ENCODE peak calls at places on chromosomes 2 and 18, in six cellular contexts. O, Y, M, G, B and K are unnamed samples. For H3K4me1, the result is how much of the 10 kb centered on the place peaks cover.

GRCh38 chr2:120429586-120430500 is 83.9 kb downstream of the INHBB start:
- DNase-seq in O (no peak), Y (no peak), M (no peak), G (no peak), B (no peak), K (no peak)

GRCh38 chr2:30666307-30666874 is 140.9 kb downstream of the CAPN13 start:
- DNase-seq in O (no peak), Y (peak), M (peak), G (no peak), B (no peak), K (no peak)

GRCh38 chr2:81600088-81600487 is 1295.5 kb upstream of the LRRTM1 start:
- DNase-seq in O (no peak), Y (no peak), M (no peak), G (no peak), B (no peak), K (no peak)

GRCh38 chr2:237574894-237575868 is 8.8 kb downstream of the PRLH start:
- DNase-seq in O (peak), Y (peak), M (no peak), G (peak), B (no peak), K (no peak)

GRCh38 chr2:241618836-241619235 is 18.1 kb downstream of the THAP4 start:
- DNase-seq in O (no peak), Y (no peak), M (no peak), G (no peak), B (no peak), K (no peak)

GRCh38 chr2:135744761-135745314 is 3.2 kb downstream of the UBXN4 start:
- DNase-seq in O (no peak), Y (peak), M (no peak), G (no peak), B (no peak), K (no peak)

GRCh38 chr2:143513081-143513480 is 383.9 kb downstream of the ARHGAP15 start:
- DNase-seq in O (no peak), Y (peak), M (peak), G (no peak), B (no peak), K (no peak)

GRCh38 chr2:45180784-45181183 is 171.5 kb upstream of the SIX2 start:
- DNase-seq in O (no peak), Y (peak), M (no peak), G (no peak), B (no peak), K (no peak)

GRCh38 chr2:121197369-121198091 is 87.5 kb downstream of the TFCP2L1 start:
- DNase-seq in O (peak), Y (peak), M (no peak), G (peak), B (peak), K (no peak)

GRCh38 chr18:42174909-42175308 is 219.9 kb downstream of the PIK3C3 start:
- DNase-seq in O (no peak), Y (no peak), M (peak), G (no peak), B (no peak), K (no peak)

GRCh38 chr2:71830497-71831207 is 317.0 kb downstream of the CYP26B1 start:
- DNase-seq in O (no peak), Y (no peak), M (no peak), G (no peak), B (no peak), K (no peak)

GRCh38 chr18:65091737-65092329 is 659.0 kb upstream of the CDH7 start:
- DNase-seq in O (no peak), Y (no peak), M (peak), G (no peak), B (no peak), K (no peak)

GRCh38 chr2:28665041-28665704 is 86.5 kb upstream of the PPP1CB start:
- DNase-seq in O (no peak), Y (peak), M (no peak), G (no peak), B (peak), K (no peak)

DNA sequence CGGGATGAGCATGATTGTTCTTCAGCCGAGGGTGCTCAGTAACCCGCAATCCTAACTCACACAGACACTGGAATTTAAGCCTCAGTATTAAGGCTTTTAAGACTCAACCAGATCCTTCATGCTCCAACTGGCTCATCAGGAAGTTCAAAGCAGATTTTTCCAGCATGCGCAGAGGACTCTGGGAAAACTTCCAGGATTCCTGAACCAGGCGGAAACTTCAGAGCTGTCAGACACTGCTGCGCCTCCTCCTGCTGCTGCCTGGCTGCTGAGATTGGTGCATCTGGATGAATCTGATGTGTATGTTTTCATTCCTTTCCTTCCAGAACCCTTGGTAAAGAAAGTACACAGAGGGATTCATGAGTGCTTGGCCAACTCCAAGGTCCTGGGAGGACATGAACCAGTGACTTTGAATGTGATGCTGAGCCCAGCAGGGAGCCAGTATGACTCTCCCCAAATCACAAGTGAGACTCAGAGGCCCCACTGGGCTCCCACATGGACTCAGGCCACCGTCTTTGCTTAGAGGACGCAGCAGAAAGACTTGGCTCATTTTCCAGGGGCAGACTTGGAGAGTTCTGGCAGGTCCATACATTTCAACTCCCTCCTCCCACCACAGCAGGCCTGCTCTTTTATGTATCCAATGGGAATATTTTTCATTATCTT is 143.5 kb upstream of the HDAC4 start:
- DNase-seq in O (no peak), Y (peak), M (no peak), G (peak), B (no peak), K (no peak)
- H3K4me1 ChIP-seq in O (under half), Y (under half), M (under half), G (under half), B (under half), K (under half)

GRCh38 chr2:168801961-168802824 is at the start of gene NOSTRIN:
- DNase-seq in O (peak), Y (peak), M (no peak), G (no peak), B (no peak), K (no peak)
- H3K4me1 ChIP-seq in O (under half), Y (under half), M (under half), G (under half), B (under half), K (under half)

DNA sequence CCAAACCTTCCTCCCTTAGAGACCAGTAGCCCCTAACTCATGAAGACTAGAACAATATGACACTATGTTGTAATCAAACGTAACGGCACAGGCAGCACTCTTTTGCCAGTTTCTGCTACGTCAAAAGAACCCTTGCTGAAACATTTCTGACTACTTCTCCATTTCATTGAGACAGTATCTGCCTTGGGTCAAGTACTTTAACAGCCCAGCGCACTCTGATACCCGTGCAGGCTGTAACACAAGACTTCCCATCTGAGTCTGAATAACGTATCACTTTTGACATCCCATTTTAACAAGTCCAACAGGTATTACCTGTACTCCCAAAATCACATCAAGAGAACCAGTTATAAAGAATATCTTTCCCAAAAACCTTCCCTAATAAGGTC is 38.4 kb downstream of the TBC1D8 start:
- DNase-seq in O (no peak), Y (no peak), M (no peak), G (no peak), B (no peak), K (no peak)
- H3K4me1 ChIP-seq in O (under half), Y (half or more), M (under half), G (under half), B (half or more), K (under half)

GRCh38 chr2:233244818-233245217 is 6.7 kb upstream of the ATG16L1 start:
- DNase-seq in O (no peak), Y (no peak), M (no peak), G (no peak), B (no peak), K (no peak)

GRCh38 chr2:233242231-233242917 is 9.1 kb upstream of the ATG16L1 start:
- DNase-seq in O (no peak), Y (peak), M (no peak), G (no peak), B (no peak), K (no peak)

GRCh38 chr2:233241803-233242202 is 9.7 kb upstream of the ATG16L1 start:
- DNase-seq in O (peak), Y (no peak), M (no peak), G (no peak), B (no peak), K (no peak)

GRCh38 chr2:233245406-233245805 is 6.1 kb upstream of the ATG16L1 start:
- DNase-seq in O (no peak), Y (no peak), M (no peak), G (no peak), B (no peak), K (no peak)

DNA sequence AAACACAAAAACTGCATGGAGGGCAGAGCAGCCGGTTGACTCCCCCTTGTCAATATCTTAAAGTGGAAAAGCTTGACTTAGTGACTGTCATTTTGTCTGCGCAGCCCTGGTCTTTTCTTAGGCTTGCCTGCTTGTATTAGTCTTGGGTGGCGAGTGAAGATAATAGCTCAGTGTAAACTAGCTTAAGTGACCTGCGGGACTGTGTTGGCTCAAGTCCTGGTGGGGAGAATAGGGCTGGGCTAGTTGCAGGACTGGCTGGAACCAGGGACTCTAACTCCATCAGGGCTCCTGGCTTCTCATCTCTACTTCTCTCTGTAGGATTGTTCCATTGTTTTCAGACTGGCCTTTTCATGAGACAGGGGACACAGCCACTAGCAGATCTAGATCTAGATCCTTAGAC is 8.1 kb upstream of the ATG16L1 start:
- DNase-seq in O (no peak), Y (no peak), M (no peak), G (no peak), B (no peak), K (no peak)
- H3K4me1 ChIP-seq in O (under half), Y (under half), M (under half), G (under half), B (under half), K (under half)

GRCh38 chr2:134170700-134171099 is 83.2 kb upstream of the MGAT5 start:
- DNase-seq in O (no peak), Y (no peak), M (no peak), G (no peak), B (no peak), K (no peak)
- H3K4me1 ChIP-seq in O (under half), Y (under half), M (under half), G (under half), B (under half), K (under half)

DNA sequence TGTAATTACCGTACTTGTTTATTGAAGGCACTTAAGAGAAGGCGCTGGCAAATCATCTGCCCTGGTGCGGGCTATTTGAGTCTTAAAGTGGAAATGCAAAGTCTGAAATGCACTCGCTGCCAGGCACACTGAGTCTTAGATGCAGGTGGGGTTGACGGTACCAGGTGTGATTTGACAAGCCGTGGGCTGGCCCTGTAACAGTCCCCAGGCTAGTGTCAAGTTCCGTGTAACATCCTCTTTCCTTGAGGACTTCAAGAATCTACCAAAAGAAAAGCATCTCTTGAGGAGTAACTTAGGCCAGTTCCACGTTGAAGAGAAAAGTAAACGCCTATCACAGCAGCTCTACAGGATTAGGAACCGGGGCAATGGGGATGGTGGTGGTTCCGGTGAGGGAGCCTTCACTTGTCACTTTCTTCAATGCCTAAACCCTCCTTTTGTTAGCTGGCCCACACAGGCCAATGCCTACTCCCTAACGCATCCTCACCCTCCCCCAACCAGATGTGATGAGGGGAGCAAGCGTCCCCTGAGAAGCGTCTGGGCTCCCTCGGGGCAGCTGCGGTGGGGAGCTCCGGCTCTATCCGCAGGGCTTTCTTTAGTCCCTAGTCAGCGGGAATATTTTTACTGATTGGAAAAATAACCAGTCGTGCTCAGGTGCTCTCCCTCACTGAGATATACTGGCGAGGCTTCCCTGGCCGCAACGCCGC is 1.5 kb upstream of the UGP2 start:
- DNase-seq in O (no peak), Y (no peak), M (peak), G (peak), B (no peak), K (no peak)
- H3K4me1 ChIP-seq in O (under half), Y (under half), M (under half), G (under half), B (under half), K (under half)